ENCODE peak calls at places on chromosomes 4 and X, in ten cellular contexts. Z is lower lobe of right lung; W is GM23248; K is CD8-positive, alpha-beta memory T cell; V is sigmoid colon; E is heart right ventricle; H is H7; J is neural progenitor cell; M is hepatocyte; N is uterus. R is an unnamed sample. For H3K36me3, the result is how much of the 10 kb centered on the place peaks cover.

GRCh38 chr4:185782523-185782922 is 29.5 kb downstream of the SORBS2 start:
- DNase-seq in V (no peak), K (no peak), E (no peak), Z (no peak), N (no peak), W (peak), M (peak), J (no peak), H (no peak), R (no peak)

GRCh38 chr4:38859501-38859900 is 2.9 kb upstream of the TLR6 start:
- DNase-seq in K (no peak), W (no peak), Z (no peak), N (no peak), J (no peak), H (no peak), E (no peak), V (no peak), M (no peak), R (no peak)

GRCh38 chr4:138773321-138773720 is 242.3 kb upstream of the NOCT start:
- DNase-seq in V (no peak), Z (no peak), K (no peak), E (no peak), W (no peak), J (no peak), N (no peak), M (no peak), H (no peak), R (no peak)

GRCh38 chr4:98030059-98030458 is 113.2 kb downstream of the STPG2 start:
- DNase-seq in W (no peak), M (no peak), K (no peak), V (no peak), H (no peak), N (no peak), E (no peak), J (no peak), Z (no peak), R (no peak)

GRCh38 chr4:150181536-150181935 is 103.3 kb downstream of the DCLK2 start:
- DNase-seq in E (peak), H (no peak), W (peak), M (no peak), J (peak), K (no peak), Z (no peak), N (no peak), V (no peak), R (no peak)

GRCh38 chrX:31181377-31182038 is 109.7 kb upstream of the FTHL17 start:
- DNase-seq in E (no peak), Z (no peak), K (no peak), H (no peak), W (no peak), N (no peak), V (no peak), J (no peak), M (no peak), R (no peak)

GRCh38 chrX:145631461-145631951 is 186.1 kb upstream of the SLITRK2 start:
- DNase-seq in J (no peak), V (no peak), K (no peak), H (peak), W (no peak), M (no peak), Z (no peak), N (no peak), E (no peak), R (no peak)

GRCh38 chrX:12162420-12162819 is 24.1 kb downstream of the FRMPD4 start:
- DNase-seq in Z (no peak), K (no peak), E (no peak), H (no peak), W (no peak), J (no peak), V (no peak), N (no peak), M (no peak), R (no peak)

GRCh38 chr4:182578402-182578801 is 335.2 kb downstream of the TENM3 start:
- DNase-seq in H (no peak), Z (no peak), K (no peak), E (no peak), W (peak), J (no peak), N (no peak), M (peak), V (no peak), R (no peak)

GRCh38 chr4:38964942-38965775 is 67.0 kb downstream of the TMEM156 start:
- DNase-seq in K (no peak), N (no peak), H (no peak), J (no peak), E (no peak), Z (no peak), V (no peak), W (no peak), M (no peak), R (no peak)

GRCh38 chr4:59518005-59518823 is 1681.9 kb upstream of the ADGRL3 start:
- DNase-seq in N (no peak), H (peak), Z (peak), J (peak), W (no peak), E (no peak), K (no peak), M (no peak), V (peak), R (no peak)

GRCh38 chr4:88659061-88659889 is 38.4 kb downstream of the NAP1L5 start:
- DNase-seq in E (peak), K (no peak), N (peak), J (peak), H (peak), W (peak), M (peak), V (peak), Z (no peak), R (peak)

GRCh38 chr4:888029-888428 is 44.1 kb downstream of the GAK start:
- DNase-seq in M (no peak), K (no peak), N (no peak), W (no peak), V (no peak), E (no peak), J (no peak), Z (no peak), H (no peak), R (no peak)
- H3K36me3 ChIP-seq in M (under half), K (under half), N (under half), W (under half), V (under half), E (under half), J (under half), Z (half or more), H (under half), R (half or more)

DNA sequence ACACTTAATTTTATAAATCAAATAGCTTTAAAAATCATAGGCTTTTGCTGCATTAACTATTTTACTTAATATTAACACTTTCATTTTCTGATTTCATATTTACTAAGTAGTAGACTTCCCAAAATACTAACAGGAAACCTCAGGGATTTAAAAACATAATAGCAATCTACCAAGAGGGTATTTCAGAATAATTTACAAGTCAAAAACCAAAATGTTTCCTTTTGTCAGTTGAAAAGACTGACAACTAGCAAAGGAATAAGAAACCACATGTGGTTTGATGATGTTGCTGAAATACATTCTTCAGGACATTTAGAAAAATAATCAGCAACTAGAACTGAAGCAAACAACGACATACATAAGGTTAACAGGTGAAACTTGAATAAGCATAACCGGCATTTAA is 40.1 kb downstream of the DHX15 start:
- DNase-seq in N (no peak), J (no peak), E (no peak), M (no peak), Z (no peak), H (no peak), V (no peak), K (no peak), W (no peak), R (no peak)
- H3K36me3 ChIP-seq in N (under half), J (half or more), E (under half), M (under half), Z (half or more), H (under half), V (under half), K (under half), W (half or more), R (half or more)

GRCh38 chrX:129795584-129795983 is 15.8 kb downstream of the SASH3 start:
- DNase-seq in K (no peak), H (no peak), M (no peak), E (no peak), N (no peak), W (no peak), Z (no peak), V (peak), J (no peak), R (no peak)

GRCh38 chrX:129793604-129794191 is 13.9 kb downstream of the SASH3 start:
- DNase-seq in M (no peak), H (peak), Z (no peak), E (no peak), J (no peak), V (peak), N (no peak), W (no peak), K (no peak), R (no peak)

GRCh38 chrX:129798456-129798855 is 18.7 kb downstream of the SASH3 start:
- DNase-seq in J (no peak), H (no peak), N (no peak), Z (no peak), V (no peak), W (no peak), K (no peak), M (no peak), E (no peak), R (no peak)

GRCh38 chrX:129797251-129797906 is 17.6 kb downstream of the SASH3 start:
- DNase-seq in M (no peak), J (no peak), K (no peak), E (no peak), V (peak), H (no peak), Z (no peak), N (no peak), W (no peak), R (no peak)

DNA sequence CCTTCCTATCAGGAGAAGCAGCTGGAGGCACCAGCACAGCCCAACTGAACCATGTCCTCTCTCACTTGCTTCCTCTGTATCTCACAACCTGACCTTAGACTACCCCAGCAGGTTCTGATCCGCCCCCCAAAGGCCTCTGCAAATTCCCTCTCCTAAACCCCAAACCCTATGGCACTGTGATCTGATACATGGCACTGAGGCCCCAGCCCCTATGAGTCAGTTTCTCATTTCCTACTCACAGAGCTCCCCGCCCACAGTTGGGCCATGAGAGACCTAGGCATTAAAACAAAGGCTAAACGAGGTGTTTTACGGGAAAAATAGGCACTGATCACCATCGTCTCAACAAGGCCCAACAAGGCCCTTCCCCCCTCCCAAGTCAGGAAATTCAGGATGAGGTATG is 19.1 kb downstream of the SASH3 start:
- DNase-seq in M (no peak), J (no peak), E (no peak), N (no peak), Z (no peak), W (peak), H (no peak), V (no peak), K (no peak), R (no peak)
- H3K36me3 ChIP-seq in M (under half), J (under half), E (under half), N (under half), Z (under half), W (under half), H (under half), V (under half), K (under half), R (under half)

GRCh38 chrX:54534271-54534670 is 4.3 kb downstream of the GNL3L start:
- DNase-seq in V (no peak), Z (no peak), W (no peak), M (no peak), H (no peak), E (no peak), K (no peak), N (no peak), J (no peak), R (no peak)
- H3K36me3 ChIP-seq in V (under half), Z (under half), W (under half), M (under half), H (under half), E (under half), K (under half), N (under half), J (under half), R (under half)

GRCh38 chr4:42428036-42428435 is 30.7 kb downstream of the SHISA3 start:
- DNase-seq in V (no peak), Z (no peak), N (no peak), J (no peak), K (no peak), M (no peak), H (peak), E (no peak), W (no peak), R (no peak)

GRCh38 chr4:42420120-42420519 is 22.8 kb downstream of the SHISA3 start:
- DNase-seq in V (no peak), H (no peak), M (no peak), J (peak), K (no peak), N (no peak), W (no peak), E (no peak), Z (no peak), R (no peak)

DNA sequence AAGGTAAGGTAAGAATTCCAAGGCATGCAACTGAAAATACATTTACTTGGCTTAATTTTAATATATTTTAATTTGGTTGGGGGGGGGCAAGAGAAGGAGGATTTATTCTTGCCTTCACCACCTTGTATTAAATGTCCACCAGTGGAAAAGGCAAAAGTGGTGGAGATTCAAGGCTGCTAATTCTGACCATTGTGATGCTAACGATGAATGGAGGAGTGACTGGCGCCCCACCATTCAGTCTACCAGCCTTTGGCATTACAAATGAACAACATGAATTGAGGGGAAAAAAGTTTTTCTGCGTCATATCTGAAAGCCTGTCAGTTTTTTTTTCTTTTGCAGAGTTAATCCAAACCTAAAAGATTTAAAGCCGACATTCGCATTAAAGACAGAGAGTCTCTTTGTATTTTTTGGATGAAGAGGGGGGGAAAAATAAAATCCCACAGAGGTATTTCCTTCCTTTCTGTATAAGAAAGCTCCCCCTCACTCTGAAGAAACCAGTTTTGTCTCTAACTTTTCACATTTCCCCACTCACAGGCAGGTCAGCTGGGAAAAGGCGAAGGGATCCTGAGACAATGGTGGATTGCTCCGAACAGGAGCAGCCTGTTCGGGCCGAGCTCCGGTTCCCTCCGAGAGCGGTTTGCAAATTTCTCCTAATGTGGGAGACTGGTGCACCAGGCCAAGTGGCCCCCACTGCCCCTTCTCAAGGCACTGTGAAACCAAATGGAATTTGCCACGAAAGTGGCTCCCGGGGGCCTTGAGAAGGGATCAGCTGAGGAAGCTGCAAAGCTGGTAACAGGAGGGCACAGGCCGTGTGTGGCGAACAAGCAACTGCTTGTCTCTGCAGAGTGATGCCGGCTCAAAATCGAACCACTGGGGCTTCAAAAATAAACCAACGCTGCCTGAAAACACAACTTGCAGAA is 28.1 kb downstream of the SHISA3 start:
- DNase-seq in W (no peak), M (no peak), K (no peak), N (no peak), Z (no peak), V (no peak), H (peak), E (no peak), J (peak), R (no peak)
- H3K36me3 ChIP-seq in W (under half), M (under half), K (under half), N (under half), Z (under half), V (under half), H (under half), E (under half), J (under half), R (under half)

GRCh38 chr4:79348405-79348804 is 22.5 kb upstream of the NAA11 start:
- DNase-seq in Z (no peak), J (no peak), V (no peak), E (no peak), M (no peak), H (no peak), K (no peak), W (no peak), N (no peak), R (no peak)
- H3K36me3 ChIP-seq in Z (under half), J (under half), V (under half), E (under half), M (under half), H (under half), K (under half), W (under half), N (under half), R (under half)

DNA sequence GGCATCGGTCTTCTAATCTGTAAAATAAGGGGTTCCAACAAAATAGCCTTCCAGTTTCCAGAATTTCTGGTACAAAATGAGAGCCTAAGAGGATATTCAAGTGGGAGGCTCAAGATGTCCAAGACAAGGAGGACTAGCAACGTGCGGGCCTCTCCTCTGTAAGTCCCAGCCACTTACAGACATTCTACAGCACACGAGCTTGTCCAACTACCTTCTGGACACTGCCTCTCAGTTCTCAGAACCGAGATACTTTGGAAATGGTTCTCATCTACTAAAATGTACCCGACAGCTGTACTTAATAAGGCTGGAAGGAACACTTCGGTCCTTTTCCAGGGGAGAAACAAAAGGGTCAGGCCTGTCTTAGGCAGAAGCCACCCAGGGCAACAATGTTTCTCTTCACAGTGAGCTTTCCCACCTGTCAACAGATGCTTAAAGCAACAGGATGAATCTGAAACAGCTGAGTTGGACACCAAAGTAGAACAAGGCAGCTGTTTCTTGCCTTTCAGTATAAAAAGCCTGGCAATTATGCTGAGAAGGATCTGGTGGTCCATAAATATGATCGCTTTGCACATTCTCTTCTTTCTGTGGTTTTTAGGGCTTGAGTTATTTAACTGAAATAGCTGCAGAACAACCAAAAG is 127.0 kb downstream of the HS6ST2 start:
- DNase-seq in M (no peak), W (no peak), K (no peak), H (no peak), V (no peak), J (peak), Z (no peak), E (no peak), N (no peak), R (no peak)
- H3K36me3 ChIP-seq in M (under half), W (under half), K (under half), H (under half), V (under half), J (under half), Z (under half), E (under half), N (under half), R (under half)

R was measured in WERI-Rb-1.